ENCODE peak calls at places on chromosomes 12 and 14, in four cellular contexts. F is omental fat pad, T is Caco-2, L is nephron progenitor cell. X is an unnamed sample.

GRCh38 chr12:115943310-115943629 is 334.2 kb downstream of the MED13L start:
- DNase-seq in F (no peak), T (no peak), L (no peak), X (no peak)

GRCh38 chr14:71610797-71611196 is 321.4 kb upstream of the RGS6 start:
- DNase-seq in T (no peak), L (no peak), F (no peak), X (no peak)

GRCh38 chr14:73810478-73811163 is 41.0 kb upstream of the PTGR2 start:
- DNase-seq in T (no peak), F (no peak), L (no peak), X (no peak)

GRCh38 chr12:76337583-76337982 is 10.6 kb downstream of the BBS10 start:
- DNase-seq in T (no peak), L (no peak), F (no peak), X (no peak)

GRCh38 chr12:53306826-53307225 is 7.3 kb downstream of the MYG1 start:
- DNase-seq in T (no peak), L (no peak), F (no peak), X (no peak)

GRCh38 chr12:95857799-95858198 is 953 bp upstream of the SNRPF start:
- DNase-seq in L (no peak), F (no peak), T (no peak), X (no peak)

GRCh38 chr12:114670257-114670955 is 13.6 kb downstream of the TBX3 start:
- DNase-seq in L (no peak), F (no peak), T (no peak), X (no peak)

GRCh38 chr12:82554529-82554928 is 132.2 kb upstream of the TMTC2 start:
- DNase-seq in T (no peak), F (no peak), L (no peak), X (no peak)

DNA sequence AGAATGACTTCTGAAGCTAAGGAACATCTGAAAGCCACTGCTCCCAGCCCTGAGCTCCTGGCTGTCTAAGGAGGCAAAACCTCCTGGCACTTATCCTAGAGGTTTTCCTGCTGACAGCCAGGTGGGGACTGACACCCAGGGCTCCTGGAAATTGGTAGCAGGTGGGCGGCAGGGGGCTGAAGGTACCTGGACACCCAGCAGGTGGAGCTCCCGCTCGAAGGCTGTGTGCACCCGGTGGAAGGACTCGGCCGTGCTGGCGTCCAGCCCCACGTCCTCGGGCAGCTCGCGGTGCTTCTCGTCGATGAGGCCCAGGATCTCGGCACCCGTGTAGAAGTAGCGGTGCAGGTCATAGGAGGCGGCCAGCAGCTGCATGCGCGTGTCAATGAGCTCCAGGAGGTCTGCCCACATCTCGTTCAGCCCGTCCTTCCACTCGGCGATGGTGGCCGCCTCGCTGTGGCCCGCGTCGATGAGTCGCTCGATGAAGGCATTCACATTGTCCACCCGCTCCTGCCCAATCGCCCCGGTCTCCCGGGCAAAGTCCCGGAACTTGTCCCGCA is 68.2 kb downstream of the PLEKHG3 start:
- DNase-seq in F (no peak), T (no peak), L (no peak), X (no peak)
- TF ChIP-seq CTCF in F (no peak), T (peak), L (no peak), X (no peak)

DNA sequence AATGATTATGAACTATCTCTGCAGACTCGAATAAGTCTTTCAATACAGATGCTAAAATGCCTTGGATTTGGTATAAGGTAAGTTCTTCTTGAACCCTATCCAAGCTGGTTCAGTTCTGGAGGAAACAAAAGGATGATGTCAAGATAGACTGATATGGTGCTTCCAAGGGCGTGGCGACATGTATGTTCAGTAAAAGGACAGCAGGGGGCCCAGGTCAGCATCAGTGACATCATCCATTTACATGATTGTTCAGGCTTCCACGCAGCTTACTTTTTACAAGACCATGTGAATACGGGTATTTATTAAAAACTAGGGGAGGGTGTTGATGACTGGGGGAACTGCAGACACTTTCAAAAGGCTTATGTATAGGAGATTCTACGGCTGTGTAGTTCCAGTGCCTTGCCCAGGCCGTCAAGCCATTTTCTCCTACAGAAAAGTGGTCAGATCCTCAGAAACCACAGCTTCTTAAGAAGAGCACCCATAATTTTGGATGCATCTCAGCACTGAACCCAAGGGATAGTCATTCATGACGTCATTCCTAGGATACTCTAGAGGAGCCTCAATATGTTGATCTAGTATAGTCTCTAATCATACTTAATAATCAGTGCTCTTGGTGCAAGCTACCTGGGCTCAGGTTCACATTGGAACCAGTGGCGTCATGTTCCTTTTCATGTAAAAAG is 527.7 kb downstream of the FUT8 start:
- DNase-seq in T (no peak), F (no peak), L (peak), X (peak)
- TF ChIP-seq CTCF in T (peak), F (no peak), L (peak), X (no peak)

GRCh38 chr14:46490150-46490769 is 161.3 kb downstream of the RPL10L start:
- DNase-seq in L (no peak), F (no peak), T (no peak), X (peak)
- TF ChIP-seq CTCF in L (peak), F (no peak), T (peak), X (no peak)

DNA sequence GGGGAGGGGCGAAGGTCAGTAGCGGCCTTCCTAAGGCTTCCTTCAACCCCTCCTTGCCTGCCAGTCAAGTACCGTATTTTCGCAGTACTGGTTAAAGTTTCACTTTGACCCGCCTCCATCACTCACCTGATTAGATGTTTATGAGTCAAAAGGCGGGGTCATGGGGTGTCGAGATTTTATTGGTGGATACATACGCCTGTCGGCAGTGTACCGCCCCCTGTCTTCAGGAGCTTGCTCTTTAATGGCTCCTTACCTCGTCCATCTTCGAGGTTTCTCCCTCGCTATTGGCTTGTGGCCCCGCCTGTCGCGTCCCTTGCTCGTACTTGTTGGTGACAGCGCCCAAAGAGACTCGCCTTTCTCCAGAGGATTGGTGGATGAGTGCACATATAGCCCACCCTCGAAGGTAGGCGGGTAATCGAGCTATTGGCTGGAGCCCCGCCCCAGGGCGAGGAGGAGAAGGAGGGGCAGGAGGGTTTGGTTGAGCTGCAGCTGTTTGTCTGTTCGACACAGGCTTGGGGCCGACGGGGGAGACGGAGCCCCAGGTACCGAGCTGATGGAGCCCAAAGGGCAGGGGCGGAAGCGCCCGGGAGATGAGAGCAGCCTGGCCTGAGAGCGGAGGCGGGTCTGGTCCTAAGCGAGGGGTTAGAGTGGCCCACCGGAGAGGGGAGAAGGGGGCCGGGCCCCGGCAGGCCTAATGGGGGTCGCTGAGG is at the start of gene RAB5B:
- DNase-seq in F (peak), T (peak), L (peak), X (peak)
- TF ChIP-seq CTCF in F (no peak), T (no peak), L (no peak), X (peak)

GRCh38 chr12:11804130-11804529 is 154.7 kb downstream of the ETV6 start:
- DNase-seq in T (no peak), F (no peak), L (no peak), X (no peak)

GRCh38 chr12:11805680-11806079 is 156.2 kb downstream of the ETV6 start:
- DNase-seq in T (no peak), L (no peak), F (no peak), X (no peak)

GRCh38 chr12:11807453-11807852 is 158.0 kb downstream of the ETV6 start:
- DNase-seq in F (no peak), T (no peak), L (no peak), X (no peak)

GRCh38 chr12:11801643-11802042 is 152.2 kb downstream of the ETV6 start:
- DNase-seq in L (no peak), F (no peak), T (no peak), X (no peak)

GRCh38 chr12:11805043-11805442 is 155.6 kb downstream of the ETV6 start:
- DNase-seq in F (no peak), T (no peak), L (no peak), X (no peak)
- TF ChIP-seq CTCF in F (no peak), T (peak), L (no peak), X (no peak)

DNA sequence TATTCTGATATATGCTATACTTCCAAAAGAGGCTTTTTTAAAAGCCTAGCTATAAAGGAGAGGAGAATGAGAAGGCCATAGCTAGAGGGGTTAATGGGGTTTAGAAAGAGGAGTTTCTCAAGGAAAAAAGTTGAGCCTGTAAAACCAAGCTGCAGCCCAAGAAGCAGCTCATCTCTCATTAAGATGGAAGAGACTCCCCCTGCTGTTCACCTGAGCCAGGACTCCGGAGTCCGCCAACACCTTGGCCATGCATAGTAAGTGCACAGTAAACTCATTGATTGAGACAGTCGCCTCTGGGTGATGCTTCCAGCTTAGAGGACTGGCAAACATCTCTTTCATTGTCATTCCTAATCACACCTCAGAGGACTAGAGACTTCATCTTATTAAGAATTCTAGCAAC is 46.2 kb downstream of the ANO2 start:
- DNase-seq in T (no peak), L (no peak), F (no peak), X (no peak)
- TF ChIP-seq CTCF in T (peak), L (no peak), F (no peak), X (no peak)

GRCh38 chr12:120870415-120870814 is 33.7 kb downstream of the SPPL3 start:
- DNase-seq in T (no peak), L (no peak), F (no peak), X (no peak)
- TF ChIP-seq CTCF in T (no peak), L (no peak), F (no peak), X (no peak)

GRCh38 chr12:79514730-79515525 is 175.8 kb downstream of the PAWR start:
- DNase-seq in T (no peak), L (no peak), F (no peak), X (no peak)

GRCh38 chr12:79517363-79517762 is 173.4 kb downstream of the PAWR start:
- DNase-seq in F (no peak), T (no peak), L (no peak), X (no peak)

GRCh38 chr12:79508622-79509021 is 182.1 kb downstream of the PAWR start:
- DNase-seq in L (no peak), T (no peak), F (no peak), X (no peak)

GRCh38 chr12:79515526-79515935 is 175.2 kb downstream of the PAWR start:
- DNase-seq in T (no peak), F (no peak), L (no peak), X (no peak)

GRCh38 chr12:79512068-79512467 is 178.7 kb downstream of the PAWR start:
- DNase-seq in F (no peak), T (no peak), L (no peak), X (no peak)
- TF ChIP-seq CTCF in F (no peak), T (peak), L (no peak), X (no peak)